ENCODE peak calls at places on chromosome 21, in eight cellular contexts. One of them, this sample, is unnamed.

GRCh38 chr21:41010981-41011380 is 157.0 kb upstream of the BACE2 start:
- DNase-seq in natural killer cell: no peak
- DNase-seq in AML-193: no peak
- DNase-seq in head of caudate nucleus: no peak
- DNase-seq in SW480: no peak
- DNase-seq in HTR-8/SVneo: no peak
- DNase-seq in pancreas: no peak
- DNase-seq in GM12892: no peak
- DNase-seq in this sample: no peak

GRCh38 chr21:41639766-41640165 is 127.1 kb downstream of the RIPK4 start:
- DNase-seq in GM12892: no peak
- DNase-seq in head of caudate nucleus: no peak
- DNase-seq in SW480: no peak
- DNase-seq in AML-193: no peak
- DNase-seq in pancreas: no peak
- DNase-seq in HTR-8/SVneo: no peak
- DNase-seq in natural killer cell: no peak
- DNase-seq in this sample: no peak

GRCh38 chr21:42677339-42678117 is 24.1 kb downstream of the PDE9A start:
- DNase-seq in natural killer cell: no peak
- DNase-seq in head of caudate nucleus: no peak
- DNase-seq in GM12892: no peak
- DNase-seq in HTR-8/SVneo: peak
- DNase-seq in SW480: no peak
- DNase-seq in pancreas: no peak
- DNase-seq in AML-193: peak
- DNase-seq in this sample: peak

GRCh38 chr21:44568261-44568660 is 5.3 kb upstream of the KRTAP10-4 start:
- DNase-seq in HTR-8/SVneo: no peak
- DNase-seq in SW480: no peak
- DNase-seq in natural killer cell: no peak
- DNase-seq in head of caudate nucleus: no peak
- DNase-seq in GM12892: no peak
- DNase-seq in AML-193: no peak
- DNase-seq in pancreas: no peak
- DNase-seq in this sample: no peak

GRCh38 chr21:29443398-29444010 is 144.8 kb downstream of the BACH1 start:
- DNase-seq in AML-193: no peak
- DNase-seq in head of caudate nucleus: no peak
- DNase-seq in natural killer cell: no peak
- DNase-seq in pancreas: no peak
- DNase-seq in SW480: no peak
- DNase-seq in HTR-8/SVneo: no peak
- DNase-seq in GM12892: no peak
- DNase-seq in this sample: no peak

GRCh38 chr21:46205121-46205520 is 20.9 kb upstream of the SPATC1L start:
- DNase-seq in GM12892: no peak
- DNase-seq in pancreas: no peak
- DNase-seq in head of caudate nucleus: no peak
- DNase-seq in HTR-8/SVneo: no peak
- DNase-seq in AML-193: no peak
- DNase-seq in SW480: no peak
- DNase-seq in natural killer cell: no peak
- DNase-seq in this sample: no peak

GRCh38 chr21:21003701-21004100 is 5.5 kb downstream of the NCAM2 start:
- DNase-seq in HTR-8/SVneo: peak
- DNase-seq in SW480: peak
- DNase-seq in pancreas: no peak
- DNase-seq in natural killer cell: no peak
- DNase-seq in GM12892: no peak
- DNase-seq in head of caudate nucleus: no peak
- DNase-seq in AML-193: peak
- DNase-seq in this sample: no peak

GRCh38 chr21:20882462-20883415 is 115.5 kb upstream of the NCAM2 start:
- DNase-seq in SW480: peak
- DNase-seq in GM12892: no peak
- DNase-seq in AML-193: peak
- DNase-seq in natural killer cell: no peak
- DNase-seq in pancreas: no peak
- DNase-seq in head of caudate nucleus: peak
- DNase-seq in HTR-8/SVneo: peak
- DNase-seq in this sample: no peak

GRCh38 chr21:28769683-28770082 is 223.0 kb downstream of the LTN1 start:
- DNase-seq in SW480: no peak
- DNase-seq in GM12892: no peak
- DNase-seq in head of caudate nucleus: no peak
- DNase-seq in AML-193: no peak
- DNase-seq in natural killer cell: no peak
- DNase-seq in HTR-8/SVneo: no peak
- DNase-seq in pancreas: no peak
- DNase-seq in this sample: no peak

GRCh38 chr21:15309721-15310120 is 244.9 kb upstream of the NRIP1 start:
- DNase-seq in HTR-8/SVneo: no peak
- DNase-seq in AML-193: no peak
- DNase-seq in SW480: no peak
- DNase-seq in head of caudate nucleus: no peak
- DNase-seq in natural killer cell: no peak
- DNase-seq in pancreas: peak
- DNase-seq in GM12892: no peak
- DNase-seq in this sample: no peak

GRCh38 chr21:37862536-37862935 is 53.7 kb downstream of the KCNJ6 start:
- DNase-seq in pancreas: no peak
- DNase-seq in GM12892: peak
- DNase-seq in AML-193: no peak
- DNase-seq in HTR-8/SVneo: peak
- DNase-seq in SW480: peak
- DNase-seq in natural killer cell: no peak
- DNase-seq in head of caudate nucleus: peak
- DNase-seq in this sample: no peak

GRCh38 chr21:27688773-27689172 is 721.9 kb upstream of the ADAMTS5 start:
- DNase-seq in head of caudate nucleus: no peak
- DNase-seq in SW480: no peak
- DNase-seq in natural killer cell: no peak
- DNase-seq in GM12892: no peak
- DNase-seq in pancreas: no peak
- DNase-seq in AML-193: no peak
- DNase-seq in HTR-8/SVneo: no peak
- DNase-seq in this sample: no peak

GRCh38 chr21:44304846-44305245 is 5.0 kb downstream of the PFKL start:
- DNase-seq in AML-193: peak
- DNase-seq in HTR-8/SVneo: peak
- DNase-seq in pancreas: no peak
- DNase-seq in head of caudate nucleus: peak
- DNase-seq in SW480: peak
- DNase-seq in GM12892: no peak
- DNase-seq in natural killer cell: no peak
- DNase-seq in this sample: peak

GRCh38 chr21:44684483-44684882 is 2.5 kb upstream of the KRTAP12-1 start:
- DNase-seq in natural killer cell: no peak
- DNase-seq in GM12892: no peak
- DNase-seq in AML-193: no peak
- DNase-seq in pancreas: no peak
- DNase-seq in head of caudate nucleus: no peak
- DNase-seq in SW480: no peak
- DNase-seq in HTR-8/SVneo: no peak
- DNase-seq in this sample: no peak

GRCh38 chr21:35628331-35628730 is 432.0 kb downstream of the SETD4 start:
- DNase-seq in head of caudate nucleus: no peak
- DNase-seq in pancreas: no peak
- DNase-seq in SW480: no peak
- DNase-seq in HTR-8/SVneo: no peak
- DNase-seq in AML-193: no peak
- DNase-seq in natural killer cell: no peak
- DNase-seq in GM12892: no peak
- DNase-seq in this sample: no peak

GRCh38 chr21:42640486-42640885 is 12.9 kb upstream of the PDE9A start:
- DNase-seq in AML-193: no peak
- DNase-seq in HTR-8/SVneo: no peak
- DNase-seq in SW480: no peak
- DNase-seq in natural killer cell: no peak
- DNase-seq in GM12892: no peak
- DNase-seq in pancreas: peak
- DNase-seq in head of caudate nucleus: no peak
- DNase-seq in this sample: no peak

GRCh38 chr21:43669828-43670605 is 10.7 kb downstream of the RRP1B start:
- DNase-seq in SW480: no peak
- DNase-seq in natural killer cell: no peak
- DNase-seq in pancreas: no peak
- DNase-seq in AML-193: no peak
- DNase-seq in GM12892: no peak
- DNase-seq in HTR-8/SVneo: no peak
- DNase-seq in head of caudate nucleus: no peak
- DNase-seq in this sample: no peak

GRCh38 chr21:30097791-30098190 is 68.8 kb downstream of the CLDN17 start:
- DNase-seq in SW480: no peak
- DNase-seq in GM12892: no peak
- DNase-seq in HTR-8/SVneo: no peak
- DNase-seq in natural killer cell: no peak
- DNase-seq in pancreas: no peak
- DNase-seq in head of caudate nucleus: peak
- DNase-seq in AML-193: no peak
- DNase-seq in this sample: no peak

GRCh38 chr21:34510148-34511142 is 1.6 kb downstream of the KCNE1 start:
- DNase-seq in GM12892: peak
- DNase-seq in SW480: peak
- DNase-seq in natural killer cell: no peak
- DNase-seq in AML-193: peak
- DNase-seq in head of caudate nucleus: peak
- DNase-seq in pancreas: peak
- DNase-seq in HTR-8/SVneo: peak
- DNase-seq in this sample: peak

GRCh38 chr21:34688145-34688544 is 19.4 kb downstream of the CLIC6 start:
- DNase-seq in HTR-8/SVneo: no peak
- DNase-seq in natural killer cell: peak
- DNase-seq in AML-193: no peak
- DNase-seq in head of caudate nucleus: no peak
- DNase-seq in GM12892: no peak
- DNase-seq in pancreas: no peak
- DNase-seq in SW480: no peak
- DNase-seq in this sample: no peak

GRCh38 chr21:20998886-20999285 is 677 bp downstream of the NCAM2 start:
- DNase-seq in pancreas: no peak
- DNase-seq in GM12892: no peak
- DNase-seq in head of caudate nucleus: no peak
- DNase-seq in AML-193: no peak
- DNase-seq in SW480: no peak
- DNase-seq in HTR-8/SVneo: no peak
- DNase-seq in natural killer cell: no peak
- DNase-seq in this sample: no peak

GRCh38 chr21:15804247-15804985 is 74.6 kb downstream of the USP25 start:
- DNase-seq in GM12892: no peak
- DNase-seq in SW480: no peak
- DNase-seq in pancreas: no peak
- DNase-seq in AML-193: peak
- DNase-seq in HTR-8/SVneo: no peak
- DNase-seq in natural killer cell: no peak
- DNase-seq in head of caudate nucleus: peak
- DNase-seq in this sample: no peak

GRCh38 chr21:26587621-26588260 is 14.7 kb upstream of the CYYR1 start:
- DNase-seq in natural killer cell: no peak
- DNase-seq in pancreas: no peak
- DNase-seq in AML-193: no peak
- DNase-seq in head of caudate nucleus: no peak
- DNase-seq in SW480: peak
- DNase-seq in HTR-8/SVneo: peak
- DNase-seq in GM12892: no peak
- DNase-seq in this sample: peak

GRCh38 chr21:33395866-33396265 is 7.3 kb upstream of the IFNGR2 start:
- DNase-seq in head of caudate nucleus: no peak
- DNase-seq in pancreas: no peak
- DNase-seq in GM12892: no peak
- DNase-seq in natural killer cell: no peak
- DNase-seq in AML-193: no peak
- DNase-seq in HTR-8/SVneo: peak
- DNase-seq in SW480: no peak
- DNase-seq in this sample: no peak

GRCh38 chr21:38817371-38818335 is 11.9 kb downstream of the ETS2 start:
- DNase-seq in HTR-8/SVneo: no peak
- DNase-seq in SW480: no peak
- DNase-seq in AML-193: no peak
- DNase-seq in head of caudate nucleus: peak
- DNase-seq in natural killer cell: no peak
- DNase-seq in pancreas: no peak
- DNase-seq in GM12892: no peak
- DNase-seq in this sample: no peak

GRCh38 chr21:33362044-33362555 is 37.3 kb downstream of the IFNAR1 start:
- DNase-seq in AML-193: peak
- DNase-seq in head of caudate nucleus: peak
- DNase-seq in GM12892: no peak
- DNase-seq in HTR-8/SVneo: no peak
- DNase-seq in SW480: peak
- DNase-seq in pancreas: no peak
- DNase-seq in natural killer cell: peak
- DNase-seq in this sample: no peak

GRCh38 chr21:39657091-39657689 is 44.5 kb downstream of the B3GALT5 start:
- DNase-seq in pancreas: no peak
- DNase-seq in AML-193: no peak
- DNase-seq in head of caudate nucleus: no peak
- DNase-seq in GM12892: no peak
- DNase-seq in HTR-8/SVneo: no peak
- DNase-seq in SW480: no peak
- DNase-seq in natural killer cell: no peak
- DNase-seq in this sample: no peak

GRCh38 chr21:39220150-39220549 is 36.9 kb upstream of the PSMG1 start:
- DNase-seq in SW480: no peak
- DNase-seq in HTR-8/SVneo: no peak
- DNase-seq in pancreas: no peak
- DNase-seq in natural killer cell: no peak
- DNase-seq in head of caudate nucleus: peak
- DNase-seq in GM12892: no peak
- DNase-seq in AML-193: no peak
- DNase-seq in this sample: no peak

GRCh38 chr21:27569091-27569490 is 602.2 kb upstream of the ADAMTS5 start:
- DNase-seq in natural killer cell: no peak
- DNase-seq in GM12892: no peak
- DNase-seq in head of caudate nucleus: no peak
- DNase-seq in AML-193: no peak
- DNase-seq in HTR-8/SVneo: no peak
- DNase-seq in SW480: no peak
- DNase-seq in pancreas: no peak
- DNase-seq in this sample: no peak

GRCh38 chr21:37079211-37079824 is 6.3 kb downstream of the TTC3 start:
- DNase-seq in GM12892: no peak
- DNase-seq in natural killer cell: no peak
- DNase-seq in AML-193: peak
- DNase-seq in SW480: no peak
- DNase-seq in head of caudate nucleus: no peak
- DNase-seq in pancreas: no peak
- DNase-seq in HTR-8/SVneo: no peak
- DNase-seq in this sample: no peak

GRCh38 chr21:45158491-45159423 is 84.4 kb downstream of the ADARB1 start:
- DNase-seq in natural killer cell: no peak
- DNase-seq in GM12892: no peak
- DNase-seq in SW480: no peak
- DNase-seq in head of caudate nucleus: no peak
- DNase-seq in AML-193: no peak
- DNase-seq in HTR-8/SVneo: no peak
- DNase-seq in pancreas: no peak
- DNase-seq in this sample: no peak

GRCh38 chr21:39097335-39097861 is 85.9 kb downstream of the PSMG1 start:
- DNase-seq in head of caudate nucleus: no peak
- DNase-seq in natural killer cell: no peak
- DNase-seq in SW480: no peak
- DNase-seq in HTR-8/SVneo: no peak
- DNase-seq in AML-193: no peak
- DNase-seq in GM12892: no peak
- DNase-seq in pancreas: no peak
- DNase-seq in this sample: no peak

GRCh38 chr21:39137248-39138186 is 45.7 kb downstream of the PSMG1 start:
- DNase-seq in AML-193: no peak
- DNase-seq in GM12892: no peak
- DNase-seq in head of caudate nucleus: no peak
- DNase-seq in HTR-8/SVneo: peak
- DNase-seq in natural killer cell: no peak
- DNase-seq in pancreas: no peak
- DNase-seq in SW480: peak
- DNase-seq in this sample: no peak

GRCh38 chr21:44765231-44766013 is 36.2 kb downstream of the UBE2G2 start:
- DNase-seq in SW480: peak
- DNase-seq in pancreas: no peak
- DNase-seq in GM12892: peak
- DNase-seq in AML-193: no peak
- DNase-seq in head of caudate nucleus: no peak
- DNase-seq in natural killer cell: no peak
- DNase-seq in HTR-8/SVneo: no peak
- DNase-seq in this sample: no peak